ENCODE peak calls at places on chromosomes 13 and 19, in seven cellular contexts. J is CD8-positive, alpha-beta T cell; C is H9; K is testis; Q is WERI-Rb-1; O is colonic mucosa; N is AG04450. I is an unnamed sample.
A peak's percentile ranks its signal among the peaks of the same experiment; 100 is the strongest.

GRCh38 chr19:55069137-55069858 is 6.3 kb upstream of the RDH13 start:
- DNase-seq in J (peak; percentile 21), C (peak; percentile 86), K (no peak), Q (peak; percentile 56), O (peak; percentile 86), N (no peak), I (no peak)

GRCh38 chr19:33486936-33487793 is 34.4 kb downstream of the PEPD start:
- DNase-seq in J (no peak), C (no peak), K (no peak), Q (no peak), O (no peak), N (no peak), I (no peak)

GRCh38 chr13:110301606-110302131 is 5.3 kb downstream of the COL4A1 start:
- DNase-seq in J (no peak), C (no peak), K (no peak), Q (no peak), O (no peak), N (peak; percentile 72), I (no peak)

GRCh38 chr13:20428666-20429644 is 96.7 kb downstream of the CRYL1 start:
- DNase-seq in J (no peak), C (no peak), K (no peak), Q (no peak), O (no peak), N (no peak), I (no peak)

GRCh38 chr13:97385146-97385545 is 48.8 kb upstream of the RAP2A start:
- DNase-seq in J (no peak), C (no peak), K (no peak), Q (no peak), O (no peak), N (no peak), I (no peak)

GRCh38 chr19:49801966-49802661 is 11.0 kb downstream of the FUZ start:
- DNase-seq in J (no peak), C (peak; percentile 91), K (peak; percentile 97), Q (peak; percentile 92), O (peak; percentile 79), N (peak; percentile 74), I (no peak)

GRCh38 chr13:51643114-51643881 is 59.0 kb downstream of the WDFY2 start:
- DNase-seq in J (no peak), C (no peak), K (no peak), Q (no peak), O (no peak), N (peak; percentile 63), I (no peak)

GRCh38 chr19:47315125-47315821 is 5.6 kb downstream of the C5AR1 start:
- DNase-seq in J (no peak), C (peak; percentile 67), K (peak; percentile 42), Q (no peak), O (peak; percentile 38), N (peak; percentile 77), I (no peak)

GRCh38 chr19:8577247-8577646 is at the start of gene MYO1F:
- DNase-seq in J (no peak), C (no peak), K (peak; percentile 35), Q (no peak), O (peak; percentile 53), N (no peak), I (no peak)

GRCh38 chr19:2356036-2356646 is 3.9 kb upstream of the TMPRSS9 start:
- DNase-seq in J (no peak), C (no peak), K (no peak), Q (no peak), O (no peak), N (no peak), I (no peak)

GRCh38 chr13:100987993-100988392 is 313.4 kb upstream of the TMTC4 start:
- DNase-seq in J (no peak), C (peak; percentile 49), K (no peak), Q (peak; percentile 42), O (no peak), N (peak; percentile 16), I (no peak)

GRCh38 chr13:48828962-48829405 is 146.7 kb upstream of the FNDC3A start:
- DNase-seq in J (no peak), C (peak; percentile 38), K (no peak), Q (no peak), O (no peak), N (no peak), I (no peak)

GRCh38 chr19:11191273-11191755 is 6.0 kb downstream of the KANK2 start:
- DNase-seq in J (no peak), C (no peak), K (peak; percentile 67), Q (peak; percentile 65), O (peak; percentile 58), N (no peak), I (no peak)

GRCh38 chr13:108176685-108177274 is 38.6 kb downstream of the LIG4 start:
- DNase-seq in J (peak; percentile 66), C (no peak), K (peak; percentile 82), Q (peak; percentile 76), O (peak; percentile 37), N (no peak), I (peak; percentile 39)

GRCh38 chr13:69374036-69374435 is 733.6 kb upstream of the ATXN8OS start:
- DNase-seq in J (no peak), C (no peak), K (no peak), Q (no peak), O (no peak), N (no peak), I (no peak)

GRCh38 chr13:94233401-94233800 is 246.1 kb downstream of the DCT start:
- DNase-seq in J (no peak), C (no peak), K (no peak), Q (no peak), O (no peak), N (peak; percentile 79), I (no peak)

GRCh38 chr19:12953456-12954149 is 3.4 kb downstream of the GADD45GIP1 start:
- DNase-seq in J (no peak), C (no peak), K (no peak), Q (no peak), O (no peak), N (no peak), I (no peak)

GRCh38 chr13:100096526-100096925 is 7.6 kb downstream of the PCCA start:
- DNase-seq in J (no peak), C (no peak), K (no peak), Q (no peak), O (no peak), N (no peak), I (no peak)

GRCh38 chr19:4376245-4376990 is 23.9 kb downstream of the SH3GL1 start:
- DNase-seq in J (no peak), C (no peak), K (no peak), Q (no peak), O (no peak), N (no peak), I (no peak)

GRCh38 chr19:7395360-7395781 is 46.6 kb downstream of the ARHGEF18 start:
- DNase-seq in J (no peak), C (no peak), K (peak; percentile 17), Q (no peak), O (peak; percentile 26), N (no peak), I (no peak)

GRCh38 chr13:45055198-45055901 is 65.0 kb upstream of the GTF2F2 start:
- DNase-seq in J (no peak), C (no peak), K (no peak), Q (no peak), O (peak; percentile 30), N (peak; percentile 67), I (no peak)

GRCh38 chr13:73513751-73514150 is 454.9 kb downstream of the KLF5 start:
- DNase-seq in J (no peak), C (no peak), K (no peak), Q (no peak), O (no peak), N (no peak), I (no peak)
- H3K27ac ChIP-seq in J (no peak overlapping the region), C (no peak overlapping the region), K (no peak overlapping the region), Q (no peak overlapping the region), O (no peak overlapping the region), N (no peak overlapping the region), I (no peak overlapping the region)

DNA sequence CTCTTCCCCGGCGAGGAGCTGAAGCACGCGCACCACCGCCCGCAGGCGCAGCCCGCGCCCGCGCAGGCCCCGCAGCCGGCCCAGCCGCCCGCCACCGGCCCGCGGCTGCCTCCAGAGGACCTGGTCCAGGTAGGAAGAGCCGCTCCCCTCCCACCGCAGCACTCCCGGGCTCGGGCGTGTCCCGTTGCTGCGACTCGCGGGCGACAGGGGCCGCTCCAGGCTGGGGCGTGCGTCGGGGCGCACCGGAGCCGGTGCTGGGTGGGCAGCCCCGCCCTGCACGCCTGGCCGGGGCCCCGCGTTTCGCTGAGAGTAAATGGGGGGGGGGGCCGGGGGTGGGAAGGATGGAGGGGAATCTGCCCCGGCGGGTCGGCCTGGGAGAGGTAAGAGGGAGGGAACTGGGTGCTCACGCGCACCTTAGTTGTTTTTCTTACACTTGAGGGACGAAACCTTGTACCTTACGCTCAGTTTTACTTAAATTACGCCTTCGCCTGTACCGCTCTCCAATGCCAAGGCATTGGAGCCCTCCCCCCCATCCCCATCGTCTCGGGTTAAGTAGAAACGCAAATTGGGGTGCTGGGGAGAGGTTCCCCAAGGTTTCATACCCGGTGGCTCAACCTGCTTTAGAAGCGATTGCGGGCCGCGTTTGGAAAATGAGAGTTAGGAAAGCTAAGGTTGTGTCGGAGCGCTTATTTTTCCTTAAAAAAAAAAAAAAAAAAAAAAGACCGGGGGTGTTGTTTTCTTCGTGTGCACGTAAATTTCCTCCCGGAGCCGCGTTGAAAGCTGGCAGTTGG is 850 bp downstream of the KLF5 start:
- DNase-seq in J (peak; percentile 28), C (peak; percentile 72), K (peak; percentile 54), Q (peak; percentile 72), O (peak; percentile 45), N (no peak), I (peak; percentile 3)
- TF ChIP-seq CTCF in J (no peak), C (peak; percentile 36), K (peak; percentile 6), Q (peak; percentile 58), O (no peak), N (no peak), I (no peak)

GRCh38 chr19:52099497-52100138 is 4.1 kb upstream of the ZNF841 start:
- DNase-seq in J (no peak), C (no peak), K (no peak), Q (no peak), O (no peak), N (no peak), I (no peak)

GRCh38 chr19:52102163-52102562 is 6.6 kb upstream of the ZNF841 start:
- DNase-seq in J (no peak), C (no peak), K (no peak), Q (no peak), O (no peak), N (no peak), I (no peak)

GRCh38 chr19:52102782-52103181 is 7.2 kb upstream of the ZNF841 start:
- DNase-seq in J (no peak), C (no peak), K (no peak), Q (no peak), O (no peak), N (no peak), I (no peak)
- H3K9me3 ChIP-seq in J (peaks cover 12% of the 10 kb centered on the region), C (peaks cover 62% of the 10 kb centered on the region), K (peaks cover 3% of the 10 kb centered on the region), Q (peaks cover 28% of the 10 kb centered on the region), O (no peaks in the 10 kb centered on the region), N (peaks cover 31% of the 10 kb centered on the region), I (peaks cover 48% of the 10 kb centered on the region)

DNA sequence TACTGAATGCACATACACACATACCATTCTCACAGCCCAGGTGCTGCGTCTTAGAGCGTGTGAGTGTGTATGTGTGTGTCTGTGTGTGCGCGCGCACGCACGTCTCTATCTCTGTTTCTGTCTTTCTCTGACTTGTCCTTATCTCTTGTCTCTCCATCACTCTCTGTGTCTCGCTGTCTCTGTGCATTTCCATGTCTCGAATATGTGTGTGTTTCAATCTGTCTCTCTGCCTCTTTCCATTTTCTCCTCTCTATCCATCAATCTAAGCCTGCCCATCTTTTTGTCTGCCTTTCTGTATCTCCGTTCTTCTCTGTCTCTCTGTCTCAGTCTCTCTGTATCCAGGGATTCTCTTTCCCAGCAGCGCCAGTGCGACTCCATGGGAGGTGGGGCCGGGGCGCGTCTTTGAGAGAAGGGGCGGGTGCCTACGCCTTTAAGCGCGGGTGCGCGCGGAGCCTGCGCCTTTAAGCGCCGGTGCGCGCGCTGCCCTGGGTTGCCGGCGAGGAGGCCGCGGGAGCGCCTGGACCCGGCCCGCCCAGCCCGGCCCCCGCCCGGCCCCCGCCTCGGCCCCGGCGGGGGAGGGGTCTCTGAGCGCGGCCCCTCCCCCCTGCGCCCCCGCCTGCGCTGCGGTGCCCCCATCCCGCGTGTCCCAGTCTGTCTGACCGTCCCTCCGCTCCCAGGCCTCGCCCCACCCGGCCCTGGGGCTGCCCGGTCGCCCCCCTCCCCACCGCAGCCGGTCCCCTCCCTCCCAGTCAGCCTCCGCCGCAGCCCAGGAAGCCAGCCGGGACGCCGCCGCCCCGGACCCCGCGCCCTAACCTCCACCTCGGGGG is at the start of gene LRFN3:
- DNase-seq in J (peak; percentile 36), C (peak; percentile 77), K (peak; percentile 89), Q (peak; percentile 89), O (peak; percentile 83), N (no peak), I (peak; percentile 41)
- H3K27ac ChIP-seq in J (peak within 1 kb of the TSS; percentile 8), C (no peak within 1 kb of the TSS), K (peak within 1 kb of the TSS; percentile 65), Q (peak within 1 kb of the TSS; percentile 72), O (no peak within 1 kb of the TSS), N (no peak within 1 kb of the TSS), I (peak within 1 kb of the TSS; percentile 41)